ENCODE peak calls at places on chromosomes 5 and 9, in four cellular contexts. B, T, Z and X are unnamed samples.

GRCh38 chr5:140381351-140381750 is 20.3 kb upstream of the ANKHD1 start:
- DNase-seq in T (no peak), B (no peak), Z (no peak), X (no peak)

GRCh38 chr5:179261301-179262125 is 83.7 kb downstream of the ADAMTS2 start:
- DNase-seq in Z (no peak), T (peak; percentile 34), B (no peak), X (no peak)

GRCh38 chr5:14293279-14293678 is 150.1 kb downstream of the TRIO start:
- DNase-seq in T (no peak), Z (no peak), B (no peak), X (no peak)

GRCh38 chr9:117403848-117404247 is 11.0 kb downstream of the ASTN2 start:
- DNase-seq in B (no peak), T (no peak), Z (no peak), X (peak; percentile 59)

GRCh38 chr5:85741972-85742371 is 875.8 kb upstream of the COX7C start:
- DNase-seq in B (no peak), T (no peak), Z (no peak), X (no peak)

GRCh38 chr9:135902655-135903357 is 4.5 kb downstream of the CAMSAP1 start:
- DNase-seq in T (no peak), Z (no peak), B (no peak), X (no peak)

GRCh38 chr5:143629871-143630658 is 181.9 kb upstream of the HMHB1 start:
- DNase-seq in Z (no peak), T (no peak), B (no peak), X (no peak)

GRCh38 chr9:78973906-78974305 is 597.9 kb upstream of the TLE4 start:
- DNase-seq in B (peak; percentile 2), T (no peak), Z (peak; percentile 11), X (no peak)

GRCh38 chr9:114372971-114373591 is 14.7 kb downstream of the AKNA start:
- DNase-seq in T (peak; percentile 67), Z (peak; percentile 92), B (no peak), X (peak; percentile 54)

GRCh38 chr5:157571357-157571827 is 4.2 kb downstream of the ADAM19 start:
- DNase-seq in Z (peak; percentile 50), B (no peak), T (no peak), X (no peak)
- H3K27ac ChIP-seq in Z (peak overlapping the region; percentile 44), B (peak overlapping the region; percentile 87), T (no peak overlapping the region), X (no peak overlapping the region)

DNA sequence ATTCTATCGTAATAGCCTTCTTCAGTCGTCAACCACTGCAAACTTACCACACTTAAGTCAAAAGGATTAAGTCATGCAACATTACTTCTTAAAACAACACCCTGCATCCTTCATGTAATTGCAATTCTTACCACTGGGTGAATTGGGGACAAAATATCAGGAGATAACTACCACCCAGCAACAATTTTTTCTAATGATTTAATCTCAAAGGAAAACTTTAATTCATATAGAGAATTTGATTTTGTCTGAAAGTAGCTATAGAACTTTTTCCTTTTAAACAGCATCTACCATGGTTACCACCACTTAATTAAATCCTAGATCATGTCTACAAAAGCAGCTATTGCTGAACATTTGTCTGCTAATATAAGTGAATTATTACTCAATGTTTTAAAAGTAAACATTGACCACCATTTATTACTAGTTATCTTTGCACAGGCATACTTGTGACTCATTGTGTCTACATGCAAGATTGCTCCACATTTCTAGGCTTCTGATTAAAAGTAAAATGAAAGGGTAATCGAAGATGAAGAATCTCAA is 10.5 kb downstream of the MLLT3 start:
- DNase-seq in B (no peak), Z (no peak), T (no peak), X (no peak)
- H3K4me3 ChIP-seq in B (peak overlapping the region; percentile 7), Z (no peak overlapping the region), T (no peak overlapping the region), X (no peak overlapping the region)

GRCh38 chr9:92381780-92382179 is 22.6 kb downstream of the OGN start:
- DNase-seq in B (no peak), T (no peak), Z (no peak), X (no peak)

GRCh38 chr9:92385474-92385873 is 18.9 kb downstream of the OGN start:
- DNase-seq in Z (no peak), T (peak; percentile 72), B (no peak), X (no peak)

GRCh38 chr9:92385953-92386352 is 18.4 kb downstream of the OGN start:
- DNase-seq in T (no peak), Z (no peak), B (no peak), X (no peak)

GRCh38 chr9:92385001-92385400 is 19.4 kb downstream of the OGN start:
- DNase-seq in Z (no peak), B (no peak), T (no peak), X (no peak)

GRCh38 chr9:92384373-92384772 is 20.0 kb downstream of the OGN start:
- DNase-seq in Z (no peak), B (no peak), T (no peak), X (no peak)
- H3K27ac ChIP-seq in Z (no peak overlapping the region), B (no peak overlapping the region), T (no peak overlapping the region), X (no peak overlapping the region)

DNA sequence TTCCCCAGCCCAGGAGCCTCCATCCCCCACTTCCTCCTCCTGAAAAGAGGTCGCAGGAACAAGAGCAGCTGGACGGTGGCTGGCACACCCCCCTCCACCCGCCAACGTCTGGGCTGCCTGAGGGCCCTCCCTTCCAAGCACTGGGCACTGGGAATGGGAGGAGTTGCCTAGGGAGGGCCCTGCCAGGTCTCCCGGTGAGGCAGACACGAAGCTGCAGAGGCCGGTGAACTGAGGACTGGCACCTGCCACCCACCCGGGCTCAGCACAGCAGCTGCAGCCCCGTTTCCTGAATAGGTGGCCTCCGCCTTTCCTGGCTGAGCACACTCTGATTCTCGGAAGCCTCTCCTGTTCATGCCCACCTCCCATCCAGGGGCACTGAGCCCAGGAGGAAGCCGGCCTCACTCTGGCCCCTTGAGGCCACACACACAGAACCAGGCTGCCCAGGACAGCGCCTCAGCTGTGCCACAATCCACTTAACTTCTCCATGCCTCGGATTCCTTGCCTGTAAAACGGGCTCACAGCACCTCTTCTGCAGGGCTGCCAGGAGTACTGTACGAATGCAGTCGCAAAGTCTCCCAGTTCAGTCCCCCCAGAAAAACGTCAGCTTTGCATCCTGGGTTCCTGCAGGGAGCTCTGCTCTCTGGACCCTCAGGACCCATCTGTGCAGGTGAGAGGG is 1.3 kb downstream of the NPDC1 start:
- DNase-seq in T (no peak), B (no peak), Z (no peak), X (peak; percentile 78)
- H3K4me3 ChIP-seq in T (peak overlapping the region; percentile 48), B (peak overlapping the region; percentile 68), Z (no peak overlapping the region), X (no peak overlapping the region)

GRCh38 chr5:71907001-71907564 is 188.0 kb downstream of the CARTPT start:
- DNase-seq in B (no peak), T (no peak), Z (peak; percentile 30), X (no peak)
- H3K27ac ChIP-seq in B (no peak overlapping the region), T (no peak overlapping the region), Z (no peak overlapping the region), X (no peak overlapping the region)

GRCh38 chr9:133147412-133148271 is 16.1 kb downstream of the GBGT1 start:
- DNase-seq in Z (peak; percentile 73), T (peak; percentile 76), B (no peak), X (peak; percentile 88)

GRCh38 chr9:133148351-133149129 is 15.2 kb downstream of the GBGT1 start:
- DNase-seq in T (no peak), Z (peak; percentile 40), B (no peak), X (peak; percentile 91)

GRCh38 chr9:133144887-133145466 is 18.7 kb downstream of the GBGT1 start:
- DNase-seq in Z (no peak), B (no peak), T (no peak), X (no peak)

GRCh38 chr9:133149130-133150015 is 14.3 kb downstream of the GBGT1 start:
- DNase-seq in T (peak; percentile 88), B (peak; percentile 51), Z (peak; percentile 95), X (peak; percentile 94)

GRCh38 chr9:133146746-133147411 is 16.8 kb downstream of the GBGT1 start:
- DNase-seq in T (no peak), B (no peak), Z (no peak), X (no peak)
- H3K4me3 ChIP-seq in T (no peak overlapping the region), B (no peak overlapping the region), Z (no peak overlapping the region), X (peak overlapping the region; percentile 87)

GRCh38 chr5:53738105-53738504 is 177.7 kb downstream of the NDUFS4 start:
- DNase-seq in Z (no peak), T (no peak), B (no peak), X (no peak)

GRCh38 chr5:53730938-53731337 is 170.5 kb downstream of the NDUFS4 start:
- DNase-seq in B (no peak), T (no peak), Z (no peak), X (no peak)

GRCh38 chr5:53739111-53739510 is 178.7 kb downstream of the NDUFS4 start:
- DNase-seq in Z (no peak), B (no peak), T (no peak), X (no peak)

GRCh38 chr5:53733853-53734252 is 173.4 kb downstream of the NDUFS4 start:
- DNase-seq in Z (no peak), B (no peak), T (no peak), X (no peak)
- H3K27ac ChIP-seq in Z (no peak overlapping the region), B (no peak overlapping the region), T (no peak overlapping the region), X (no peak overlapping the region)